ENCODE peak calls at places on chromosomes 13 and 19, in six cellular contexts. J, B, W, X, E and T are unnamed samples.

GRCh38 chr13:51848674-51849073 is 3.7 kb upstream of the TMEM272 start:
- DNase-seq in J (no peak), B (no peak), W (no peak), X (no peak), E (no peak), T (no peak)

GRCh38 chr13:73235385-73235784 is 176.6 kb downstream of the KLF5 start:
- DNase-seq in J (no peak), B (no peak), W (no peak), X (no peak), E (no peak), T (peak)

GRCh38 chr13:38566526-38566925 is 120.4 kb upstream of the FREM2 start:
- DNase-seq in J (no peak), B (no peak), W (no peak), X (no peak), E (no peak), T (no peak)

GRCh38 chr19:56309511-56310185 is 5.0 kb downstream of the ZSCAN5A start:
- DNase-seq in J (no peak), B (peak), W (peak), X (peak), E (no peak), T (no peak)

GRCh38 chr19:49712397-49712859 is 21.5 kb downstream of the CPT1C start:
- DNase-seq in J (no peak), B (peak), W (peak), X (no peak), E (no peak), T (no peak)

GRCh38 chr19:21269813-21270212 is 59.4 kb downstream of the ZNF708 start:
- DNase-seq in J (no peak), B (no peak), W (no peak), X (no peak), E (no peak), T (no peak)

GRCh38 chr13:102145750-102146149 is 256.1 kb downstream of the FGF14 start:
- DNase-seq in J (no peak), B (no peak), W (no peak), X (no peak), E (no peak), T (no peak)

GRCh38 chr13:24858953-24859352 is 95.0 kb downstream of the RNF17 start:
- DNase-seq in J (no peak), B (no peak), W (no peak), X (no peak), E (no peak), T (no peak)

GRCh38 chr19:13615890-13616289 is 109.6 kb upstream of the CACNA1A start:
- DNase-seq in J (no peak), B (no peak), W (no peak), X (no peak), E (no peak), T (no peak)

GRCh38 chr19:11387154-11388034 is 3.3 kb upstream of the EPOR start:
- DNase-seq in J (no peak), B (no peak), W (no peak), X (no peak), E (no peak), T (no peak)

GRCh38 chr13:53921473-53921872 is 892.9 kb downstream of the OLFM4 start:
- DNase-seq in J (no peak), B (no peak), W (no peak), X (no peak), E (no peak), T (no peak)

GRCh38 chr13:53338760-53339159 is 310.1 kb downstream of the OLFM4 start:
- DNase-seq in J (no peak), B (no peak), W (no peak), X (no peak), E (no peak), T (no peak)

GRCh38 chr13:63088226-63088625 is 1672.6 kb upstream of the PCDH20 start:
- DNase-seq in J (no peak), B (no peak), W (no peak), X (no peak), E (no peak), T (no peak)

GRCh38 chr19:4645718-4646117 is 6.4 kb downstream of the TNFAIP8L1 start:
- DNase-seq in J (no peak), B (no peak), W (no peak), X (no peak), E (no peak), T (no peak)

GRCh38 chr19:32691952-32692726 is 518 bp downstream of the NUDT19 start:
- DNase-seq in J (peak), B (peak), W (peak), X (peak), E (no peak), T (peak)

GRCh38 chr19:46232468-46232867 is 2.9 kb downstream of the IGFL1 start:
- DNase-seq in J (no peak), B (no peak), W (no peak), X (no peak), E (no peak), T (no peak)

GRCh38 chr13:48265217-48265815 is 32.3 kb downstream of the ITM2B start:
- DNase-seq in J (no peak), B (no peak), W (no peak), X (no peak), E (no peak), T (no peak)

GRCh38 chr19:10226376-10227214 is 4.5 kb downstream of the S1PR2 start:
- DNase-seq in J (no peak), B (no peak), W (no peak), X (no peak), E (peak), T (no peak)

GRCh38 chr19:2089001-2089711 is 7.0 kb downstream of the MOB3A start:
- DNase-seq in J (no peak), B (no peak), W (no peak), X (no peak), E (no peak), T (no peak)

GRCh38 chr19:29519146-29519545 is 6.6 kb upstream of the VSTM2B start:
- DNase-seq in J (no peak), B (no peak), W (no peak), X (no peak), E (no peak), T (no peak)

DNA sequence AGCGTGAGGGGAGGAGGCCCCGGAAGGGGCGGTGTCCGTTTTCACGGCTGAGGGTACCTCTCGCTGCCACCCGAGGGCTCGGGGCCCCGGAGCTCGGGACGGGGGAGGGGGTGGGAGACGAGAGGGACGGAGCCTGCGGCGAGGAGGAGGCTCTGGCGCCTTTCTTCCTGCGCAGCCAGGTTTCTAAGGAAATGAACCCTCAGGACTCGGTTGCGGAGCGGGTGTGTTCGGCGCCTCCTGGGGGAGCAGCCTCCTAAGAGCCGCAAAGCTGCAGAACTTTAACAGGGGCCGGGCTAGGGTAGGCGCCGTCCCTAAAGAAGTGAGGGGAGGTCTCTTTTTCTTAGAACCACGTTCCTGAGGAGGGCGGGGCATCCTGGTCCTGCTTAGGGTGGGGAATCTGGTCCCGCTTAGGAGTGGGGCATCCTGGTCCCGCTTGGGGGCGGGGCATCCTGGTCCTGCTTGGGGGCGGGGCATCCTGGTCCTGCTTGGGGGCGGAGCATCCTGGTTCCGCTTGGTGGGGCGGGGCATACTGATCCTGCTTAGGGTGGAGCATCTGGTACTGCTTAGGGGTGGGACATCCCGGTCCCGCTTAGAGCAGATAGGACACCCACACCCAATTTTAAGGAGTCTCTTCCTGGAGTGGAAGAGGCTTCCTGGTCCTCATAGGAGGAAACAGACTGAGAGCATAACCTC is 6.2 kb downstream of the SYT5 start:
- DNase-seq in J (peak), B (peak), W (peak), X (no peak), E (no peak), T (no peak)
- H3K27ac ChIP-seq in J (peak), B (no peak), W (no peak), X (no peak), E (no peak), T (no peak)

DNA sequence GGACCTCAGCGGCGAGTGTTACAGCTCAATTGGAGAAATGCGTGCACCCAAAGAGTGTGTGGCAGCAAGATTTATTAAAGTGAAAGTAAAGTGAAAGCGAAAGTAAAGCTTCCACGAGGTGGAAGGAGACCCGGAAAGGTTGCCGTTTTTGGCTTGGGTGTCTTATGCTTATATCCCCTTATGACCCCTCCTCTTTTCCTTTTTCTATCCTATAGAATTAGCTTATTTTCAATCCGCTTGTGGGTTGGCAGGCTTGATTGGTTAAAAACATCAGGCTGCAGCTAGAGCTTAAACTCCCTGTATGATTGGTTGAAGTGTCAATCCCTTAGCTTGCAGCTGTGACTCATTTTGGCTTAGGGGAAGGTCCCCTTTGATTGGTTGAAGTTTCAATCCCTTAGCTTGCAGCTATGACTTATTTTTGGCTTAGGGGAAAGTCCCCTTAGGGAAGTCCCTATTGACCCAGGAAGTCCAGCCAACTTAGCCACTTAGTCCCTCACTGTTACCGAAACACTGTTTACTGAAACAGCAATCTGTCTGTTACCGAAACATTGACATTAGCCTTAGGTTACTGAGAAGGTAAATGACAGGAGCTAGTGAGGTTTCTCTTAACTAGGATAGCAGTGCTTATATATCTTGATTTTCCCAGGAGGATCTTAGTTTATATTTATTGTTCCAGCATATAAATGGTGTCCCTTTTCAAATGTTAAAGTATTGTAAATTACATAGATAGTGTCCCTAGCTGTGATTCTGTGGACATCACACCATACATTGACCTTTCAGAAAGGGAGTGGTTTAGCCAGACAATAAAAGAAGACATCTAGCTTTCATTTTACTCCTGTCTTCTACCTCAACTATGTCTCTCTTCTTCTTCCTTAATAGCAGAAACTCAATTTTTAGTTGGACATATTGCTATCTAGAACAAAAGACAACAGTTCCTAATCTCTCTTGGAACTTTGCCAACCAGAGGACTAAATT is 575.8 kb downstream of the DACH1 start:
- DNase-seq in J (no peak), B (no peak), W (no peak), X (peak), E (no peak), T (no peak)
- H3K27ac ChIP-seq in J (no peak), B (no peak), W (no peak), X (peak), E (peak), T (no peak)

GRCh38 chr19:43726736-43727592 is 11.1 kb downstream of the IRGC start:
- DNase-seq in J (no peak), B (no peak), W (no peak), X (no peak), E (no peak), T (peak)
- H3K27ac ChIP-seq in J (no peak), B (no peak), W (no peak), X (no peak), E (no peak), T (no peak)

GRCh38 chr13:44308352-44308751 is 65.3 kb upstream of the SERP2 start:
- DNase-seq in J (no peak), B (no peak), W (no peak), X (no peak), E (no peak), T (no peak)
- H3K27ac ChIP-seq in J (no peak), B (no peak), W (no peak), X (no peak), E (no peak), T (no peak)